ENCODE peak calls at places on chromosome 15, in four cellular contexts. Y is right lobe of liver; B is effector memory CD4-positive, alpha-beta T cell; X is endodermal cell. V is an unnamed sample. For H3K4me1, the result is how much of the 10 kb centered on the place peaks cover.

GRCh38 chr15:58361291-58361759 is 70.5 kb upstream of the LIPC start:
- DNase-seq in Y (no peak), X (no peak), B (no peak), V (no peak)

GRCh38 chr15:42107483-42107882 is 13.1 kb upstream of the PLA2G4D start:
- DNase-seq in B (no peak), Y (no peak), X (no peak), V (no peak)

GRCh38 chr15:70093481-70094309 is 4.0 kb downstream of the TLE3 start:
- DNase-seq in X (peak), Y (no peak), B (no peak), V (peak)

GRCh38 chr15:80411788-80412288 is 7.7 kb downstream of the ARNT2 start:
- DNase-seq in Y (no peak), X (no peak), B (no peak), V (no peak)

GRCh38 chr15:94230886-94231727 is at the start of gene MCTP2:
- DNase-seq in Y (peak), X (peak), B (peak), V (peak)

GRCh38 chr15:59632714-59633113 is 21.1 kb downstream of the GCNT3 start:
- DNase-seq in Y (no peak), B (no peak), X (peak), V (no peak)

GRCh38 chr15:77533986-77534385 is 98.7 kb downstream of the LINGO1 start:
- DNase-seq in B (no peak), X (peak), Y (no peak), V (peak)

GRCh38 chr15:38530113-38530512 is 34.5 kb downstream of the RASGRP1 start:
- DNase-seq in B (no peak), X (no peak), Y (no peak), V (no peak)

GRCh38 chr15:74778599-74778970 is 3.3 kb upstream of the CSK start:
- DNase-seq in Y (no peak), B (no peak), X (no peak), V (no peak)
- H3K4me1 ChIP-seq in Y (half or more), B (half or more), X (under half), V (under half)

GRCh38 chr15:71362987-71363968 is 248.0 kb downstream of the THSD4 start:
- DNase-seq in Y (no peak), B (no peak), X (peak), V (no peak)
- H3K27ac ChIP-seq in Y (no peak), B (no peak), X (no peak), V (no peak)

GRCh38 chr15:65787260-65787659 is 4.8 kb downstream of the DENND4A start:
- DNase-seq in X (no peak), Y (no peak), B (no peak), V (no peak)

GRCh38 chr15:65790692-65791334 is 1.3 kb downstream of the DENND4A start:
- DNase-seq in B (no peak), X (no peak), Y (no peak), V (no peak)

GRCh38 chr15:65791335-65792129 is 561 bp downstream of the DENND4A start:
- DNase-seq in B (peak), X (no peak), Y (peak), V (peak)

GRCh38 chr15:65789105-65789504 is 3.0 kb downstream of the DENND4A start:
- DNase-seq in Y (no peak), X (no peak), B (no peak), V (no peak)

GRCh38 chr15:65789759-65790158 is 2.3 kb downstream of the DENND4A start:
- DNase-seq in X (no peak), B (no peak), Y (no peak), V (no peak)
- H3K4me3 ChIP-seq in X (no peak), B (peak), Y (peak), V (peak)

GRCh38 chr15:92819312-92820232 is 80.6 kb upstream of the CHD2 start:
- DNase-seq in Y (no peak), X (no peak), B (no peak), V (no peak)
- H3K4me1 ChIP-seq in Y (under half), X (under half), B (under half), V (under half)

DNA sequence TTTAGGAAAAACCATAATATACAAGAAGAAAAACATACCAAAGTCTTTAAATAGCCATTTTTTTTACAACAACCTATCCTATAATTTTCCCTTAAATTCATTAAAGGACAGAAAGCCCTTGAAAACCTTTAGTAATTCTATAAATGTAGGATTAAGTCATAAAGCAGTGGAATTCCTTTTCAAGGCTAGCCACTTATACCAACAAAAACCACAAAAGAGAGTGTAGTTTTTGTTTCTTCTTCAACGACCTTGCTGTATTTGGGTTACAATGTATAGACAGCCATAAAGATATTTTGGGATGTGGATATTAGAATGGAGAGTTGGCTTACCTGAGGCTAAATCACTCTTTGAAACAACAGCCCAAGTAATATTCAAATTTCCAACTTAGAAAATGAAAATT is 296.6 kb upstream of the CDIN1 start:
- DNase-seq in B (no peak), X (no peak), Y (no peak), V (no peak)
- H3K27ac ChIP-seq in B (no peak), X (no peak), Y (no peak), V (no peak)

GRCh38 chr15:93063292-93063671 is 25.7 kb downstream of the RGMA start:
- DNase-seq in Y (no peak), B (no peak), X (peak), V (no peak)
- H3K4me3 ChIP-seq in Y (no peak), B (no peak), X (peak), V (no peak)

DNA sequence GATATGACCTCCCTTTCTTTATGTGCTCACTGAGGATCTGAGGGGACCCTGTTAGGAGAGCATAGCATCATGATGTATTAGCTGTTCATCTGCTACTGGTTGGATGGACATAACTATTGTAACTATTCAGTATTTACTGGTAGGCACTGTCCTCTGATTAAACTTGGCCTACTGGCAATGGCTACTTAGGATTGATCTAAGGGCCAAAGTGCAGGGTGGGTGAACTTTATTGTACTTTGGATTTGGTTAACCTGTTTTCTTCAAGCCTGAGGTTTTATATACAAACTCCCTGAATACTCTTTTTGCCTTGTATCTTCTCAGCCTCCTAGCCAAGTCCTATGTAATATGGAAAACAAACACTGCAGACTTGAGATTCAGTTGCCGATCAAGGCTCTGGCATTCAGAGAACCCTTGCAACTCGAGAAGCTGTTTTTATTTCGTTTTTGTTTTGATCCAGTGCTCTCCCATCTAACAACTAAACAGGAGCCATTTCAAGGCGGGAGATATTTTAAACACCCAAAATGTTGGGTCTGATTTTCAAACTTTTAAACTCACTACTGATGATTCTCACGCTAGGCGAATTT is 14.9 kb downstream of the GREM1 start:
- DNase-seq in Y (no peak), X (no peak), B (no peak), V (no peak)
- H3K4me1 ChIP-seq in Y (under half), X (under half), B (under half), V (under half)

GRCh38 chr15:67009576-67010569 is 55.5 kb upstream of the SMAD3 start:
- DNase-seq in X (peak), Y (no peak), B (no peak), V (no peak)
- H3K27ac ChIP-seq in X (no peak), Y (peak), B (no peak), V (no peak)

DNA sequence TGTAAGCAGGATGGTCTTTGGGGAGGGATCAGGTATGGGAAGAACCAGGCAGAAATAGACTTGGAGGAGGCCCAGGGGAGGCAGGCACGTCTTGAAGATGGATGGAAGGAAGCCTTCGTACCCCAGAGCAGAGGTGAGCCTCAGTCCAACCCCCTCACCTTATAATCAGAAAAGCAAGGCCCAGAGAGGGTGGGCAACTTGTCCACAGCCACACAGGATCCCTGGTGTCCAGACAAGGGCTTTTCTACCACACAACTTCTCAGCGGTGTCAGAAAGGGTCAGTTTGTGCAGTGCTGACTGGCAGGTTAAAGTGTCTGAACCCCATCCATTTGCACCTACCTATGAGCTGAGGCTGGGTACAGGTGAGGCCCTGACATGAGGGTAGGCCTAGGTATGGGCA is 8.7 kb downstream of the IGDCC3 start:
- DNase-seq in Y (no peak), B (no peak), X (peak), V (no peak)
- H3K4me3 ChIP-seq in Y (no peak), B (no peak), X (no peak), V (no peak)

GRCh38 chr15:72964542-72964941 is 87.7 kb upstream of the NEO1 start:
- DNase-seq in B (no peak), Y (no peak), X (no peak), V (no peak)

GRCh38 chr15:72964135-72964534 is 88.1 kb upstream of the NEO1 start:
- DNase-seq in B (no peak), X (no peak), Y (no peak), V (no peak)

GRCh38 chr15:72961326-72961725 is 90.9 kb upstream of the NEO1 start:
- DNase-seq in X (no peak), Y (no peak), B (no peak), V (no peak)

GRCh38 chr15:72965671-72966070 is 86.6 kb upstream of the NEO1 start:
- DNase-seq in X (no peak), Y (no peak), B (no peak), V (no peak)

GRCh38 chr15:72962054-72962702 is 90.1 kb upstream of the NEO1 start:
- DNase-seq in X (no peak), B (no peak), Y (no peak), V (no peak)
- H3K4me1 ChIP-seq in X (under half), B (under half), Y (under half), V (under half)